ENCODE peak calls at places on chromosome 1, in four cellular contexts. W, Y, Z and P are unnamed samples.

GRCh38 chr1:35568975-35569395 is 4.1 kb upstream of the TFAP2E start:
- DNase-seq in W (peak), Y (no peak), Z (no peak), P (no peak)

GRCh38 chr1:207810173-207810572 is 58.3 kb downstream of the CD46 start:
- DNase-seq in W (peak), Y (no peak), Z (no peak), P (peak)

GRCh38 chr1:231334079-231334666 is 3.5 kb downstream of the EXOC8 start:
- DNase-seq in W (no peak), Y (no peak), Z (peak), P (no peak)

GRCh38 chr1:75543705-75544104 is 67.2 kb downstream of the SLC44A5 start:
- DNase-seq in W (no peak), Y (no peak), Z (no peak), P (no peak)

GRCh38 chr1:205048382-205048781 is 5.4 kb downstream of the CNTN2 start:
- DNase-seq in W (no peak), Y (no peak), Z (no peak), P (no peak)

GRCh38 chr1:207711285-207711684 is 40.6 kb upstream of the CD46 start:
- DNase-seq in W (no peak), Y (peak), Z (no peak), P (no peak)

GRCh38 chr1:155017021-155017945 is 14.7 kb downstream of the ZBTB7B start:
- DNase-seq in W (peak), Y (peak), Z (peak), P (peak)

GRCh38 chr1:151579436-151580225 is 32.2 kb upstream of the SNX27 start:
- DNase-seq in W (no peak), Y (no peak), Z (no peak), P (no peak)

GRCh38 chr1:34371829-34372532 is 195.3 kb downstream of the C1orf94 start:
- DNase-seq in W (peak), Y (no peak), Z (no peak), P (peak)

GRCh38 chr1:111199329-111199728 is 1.1 kb downstream of the DENND2D start:
- DNase-seq in W (no peak), Y (no peak), Z (no peak), P (peak)

GRCh38 chr1:150161747-150162581 is 12.2 kb downstream of the PLEKHO1 start:
- DNase-seq in W (no peak), Y (no peak), Z (no peak), P (no peak)
- TF ChIP-seq POLR2A in W (no peak), Y (no peak), Z (peak), P (no peak)

GRCh38 chr1:45803299-45803780 is at the start of gene MAST2:
- DNase-seq in W (peak), Y (peak), Z (no peak), P (peak)
- TF ChIP-seq POLR2A in W (peak), Y (peak), Z (peak), P (peak)

GRCh38 chr1:234975122-234975940 is 153.3 kb downstream of the TOMM20 start:
- DNase-seq in W (no peak), Y (no peak), Z (no peak), P (no peak)

GRCh38 chr1:234977891-234978396 is 150.7 kb downstream of the TOMM20 start:
- DNase-seq in W (no peak), Y (no peak), Z (no peak), P (no peak)

GRCh38 chr1:234978397-234979291 is 150.0 kb downstream of the TOMM20 start:
- DNase-seq in W (peak), Y (no peak), Z (peak), P (no peak)

GRCh38 chr1:234976880-234977680 is 151.6 kb downstream of the TOMM20 start:
- DNase-seq in W (no peak), Y (no peak), Z (no peak), P (no peak)

GRCh38 chr1:234975941-234976871 is 152.4 kb downstream of the TOMM20 start:
- DNase-seq in W (peak), Y (no peak), Z (no peak), P (no peak)
- TF ChIP-seq POLR2A in W (no peak), Y (no peak), Z (no peak), P (no peak)

GRCh38 chr1:31959521-31959920 is 21.4 kb upstream of the PTP4A2 start:
- DNase-seq in W (no peak), Y (no peak), Z (no peak), P (no peak)

GRCh38 chr1:31952825-31953220 is 14.7 kb upstream of the PTP4A2 start:
- DNase-seq in W (no peak), Y (no peak), Z (no peak), P (no peak)

GRCh38 chr1:31957701-31958674 is 19.8 kb upstream of the PTP4A2 start:
- DNase-seq in W (peak), Y (no peak), Z (peak), P (no peak)

GRCh38 chr1:31954607-31955283 is 16.6 kb upstream of the PTP4A2 start:
- DNase-seq in W (peak), Y (no peak), Z (no peak), P (peak)

GRCh38 chr1:31955917-31956736 is 18.0 kb upstream of the PTP4A2 start:
- DNase-seq in W (peak), Y (no peak), Z (peak), P (peak)
- TF ChIP-seq POLR2A in W (no peak), Y (no peak), Z (peak), P (no peak)

DNA sequence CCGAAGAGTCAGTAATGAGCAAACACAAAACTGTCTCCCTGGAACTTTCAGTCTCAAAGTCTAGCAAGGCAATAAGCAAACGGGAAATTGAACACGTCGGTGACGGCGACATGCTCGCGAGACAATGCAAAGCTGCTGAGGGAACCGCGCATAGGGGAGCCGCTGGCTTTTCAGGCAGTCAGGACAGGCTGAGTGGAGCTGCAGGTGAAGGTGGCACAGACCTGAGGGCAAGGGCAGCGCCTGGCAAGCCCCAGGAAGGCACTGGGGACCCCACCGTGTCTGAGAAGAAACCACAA is 4.9 kb downstream of the INTS11 start:
- DNase-seq in W (no peak), Y (no peak), Z (no peak), P (no peak)
- TF ChIP-seq POLR2A in W (no peak), Y (no peak), Z (no peak), P (no peak)

DNA sequence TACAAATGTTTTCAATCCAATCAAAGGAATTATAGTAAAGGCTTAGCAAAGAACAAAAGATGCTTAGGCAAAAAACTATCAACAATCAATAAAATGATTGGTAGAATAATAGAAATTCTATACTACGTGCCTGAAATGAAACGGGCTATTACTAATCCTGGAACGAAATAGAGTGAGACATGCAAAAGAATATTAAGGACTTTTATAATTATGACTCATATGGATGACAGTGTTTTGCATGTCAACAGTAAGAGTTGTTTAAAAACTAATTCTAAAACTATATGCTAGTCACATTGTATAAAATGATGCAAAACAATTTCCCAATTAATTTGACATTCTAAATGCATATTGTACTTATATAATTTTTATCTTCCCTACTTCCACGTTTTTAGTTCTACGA is 35.6 kb downstream of the LRRIQ3 start:
- DNase-seq in W (no peak), Y (no peak), Z (no peak), P (no peak)
- TF ChIP-seq POLR2A in W (no peak), Y (no peak), Z (no peak), P (no peak)

GRCh38 chr1:89262643-89263042 is 10.0 kb downstream of the GBP5 start:
- DNase-seq in W (no peak), Y (no peak), Z (no peak), P (no peak)
- TF ChIP-seq POLR2A in W (no peak), Y (no peak), Z (no peak), P (no peak)

GRCh38 chr1:234980657-234981396 is 147.8 kb downstream of the TOMM20 start:
- DNase-seq in W (peak), Y (no peak), Z (peak), P (peak)
- TF ChIP-seq POLR2A in W (no peak), Y (no peak), Z (peak), P (peak)